ENCODE peak calls at places on chromosomes 1 and 21, in four cellular contexts. M is K562, E is HL-60, K is GM12878. C is an unnamed sample.

GRCh38 chr21:14675774-14676530 is 129.8 kb upstream of the SAMSN1 start:
- DNase-seq in E (no peak), K (peak; percentile 48), M (no peak), C (no peak)

GRCh38 chr1:201990427-201990826 is 8.0 kb downstream of the RNPEP start:
- DNase-seq in K (no peak), M (no peak), E (no peak), C (no peak)

GRCh38 chr1:87981386-87981785 is 652.7 kb downstream of the LMO4 start:
- DNase-seq in E (no peak), M (no peak), K (no peak), C (no peak)

GRCh38 chr1:53732912-53733317 is 6.0 kb downstream of the GLIS1 start:
- DNase-seq in M (no peak), E (no peak), K (no peak), C (no peak)

GRCh38 chr1:201076036-201076435 is 36.2 kb downstream of the CACNA1S start:
- DNase-seq in K (no peak), M (no peak), E (no peak), C (no peak)

GRCh38 chr1:162081316-162081715 is 11.8 kb downstream of the NOS1AP start:
- DNase-seq in K (no peak), M (no peak), E (no peak), C (no peak)

GRCh38 chr1:1721201-1721600 is 3.0 kb downstream of the CDK11A start:
- DNase-seq in K (no peak), E (no peak), M (no peak), C (no peak)

GRCh38 chr1:232549998-232550397 is 79.9 kb downstream of the SIPA1L2 start:
- DNase-seq in E (no peak), K (no peak), M (no peak), C (no peak)

GRCh38 chr1:116880952-116881351 is 28.8 kb upstream of the PTGFRN start:
- DNase-seq in E (no peak), K (no peak), M (no peak), C (no peak)

GRCh38 chr1:79281442-79281841 is 274.9 kb upstream of the ADGRL4 start:
- DNase-seq in M (no peak), E (no peak), K (no peak), C (no peak)

GRCh38 chr1:60559371-60559770 is 485.8 kb upstream of the C1orf87 start:
- DNase-seq in M (no peak), E (no peak), K (no peak), C (no peak)

GRCh38 chr1:230067441-230067870 is 418 bp downstream of the GALNT2 start:
- DNase-seq in E (peak; percentile 50), M (peak; percentile 78), K (no peak), C (peak; percentile 30)

GRCh38 chr1:245332513-245332912 is 177.7 kb downstream of the KIF26B start:
- DNase-seq in K (no peak), E (no peak), M (no peak), C (no peak)

GRCh38 chr21:26941436-26941835 is 25.5 kb downstream of the ADAMTS5 start:
- DNase-seq in M (no peak), E (no peak), K (no peak), C (no peak)

GRCh38 chr21:14591277-14591876 is 45.3 kb upstream of the SAMSN1 start:
- DNase-seq in E (no peak), K (no peak), M (no peak), C (no peak)

GRCh38 chr1:230339033-230339432 is 87.1 kb downstream of the PGBD5 start:
- DNase-seq in K (no peak), M (no peak), E (no peak), C (no peak)

GRCh38 chr21:38337793-38338192 is 81.0 kb downstream of the KCNJ15 start:
- DNase-seq in K (no peak), E (no peak), M (no peak), C (no peak)

GRCh38 chr21:31873696-31874599 is 1.1 kb downstream of the HUNK start:
- DNase-seq in K (no peak), M (peak; percentile 77), E (peak; percentile 15), C (peak; percentile 46)

GRCh38 chr1:203271962-203272632 is 33.2 kb upstream of the BTG2 start:
- DNase-seq in K (no peak), M (no peak), E (no peak), C (no peak)

GRCh38 chr1:242890211-242890741 is 364.8 kb downstream of the CEP170 start:
- DNase-seq in K (no peak), M (no peak), E (no peak), C (no peak)

GRCh38 chr1:234656981-234657651 is 47.1 kb upstream of the IRF2BP2 start:
- DNase-seq in M (no peak), E (peak; percentile 98), K (no peak), C (no peak)

DNA sequence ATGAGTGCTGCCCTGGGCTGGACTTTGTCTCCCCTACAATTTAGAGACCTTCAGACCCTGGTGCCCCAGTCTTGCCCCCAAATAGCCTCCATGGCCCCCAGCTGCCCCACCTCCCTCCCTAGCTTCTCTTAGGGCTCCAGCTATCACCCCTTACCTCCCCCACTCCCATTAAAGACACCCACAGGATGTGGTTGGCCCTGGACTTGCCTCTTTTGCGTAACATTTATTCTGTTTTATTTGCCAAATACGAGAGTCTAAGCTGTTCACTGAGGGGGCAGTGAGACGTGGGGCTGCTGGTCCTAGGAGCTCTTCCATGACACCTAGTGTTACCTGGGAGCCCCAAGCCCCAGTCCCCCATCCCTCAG is 4.5 kb downstream of the ZC3H12A start:
- DNase-seq in K (no peak), M (no peak), E (no peak), C (no peak)
- TF ChIP-seq SPI1 in K (no peak), M (no peak), E (no peak), C (no peak)

GRCh38 chr1:155255243-155256100 is at the start of gene ENTREP3:
- DNase-seq in M (peak; percentile 94), K (no peak), E (peak; percentile 70), C (peak; percentile 94)

GRCh38 chr1:155254228-155254713 is 1.0 kb downstream of the ENTREP3 start:
- DNase-seq in E (no peak), K (no peak), M (peak; percentile 31), C (no peak)

GRCh38 chr1:155256101-155256852 is 994 bp upstream of the ENTREP3 start:
- DNase-seq in K (no peak), E (no peak), M (no peak), C (no peak)

GRCh38 chr1:155253797-155254196 is 1.5 kb downstream of the ENTREP3 start:
- DNase-seq in E (no peak), M (no peak), K (no peak), C (no peak)

DNA sequence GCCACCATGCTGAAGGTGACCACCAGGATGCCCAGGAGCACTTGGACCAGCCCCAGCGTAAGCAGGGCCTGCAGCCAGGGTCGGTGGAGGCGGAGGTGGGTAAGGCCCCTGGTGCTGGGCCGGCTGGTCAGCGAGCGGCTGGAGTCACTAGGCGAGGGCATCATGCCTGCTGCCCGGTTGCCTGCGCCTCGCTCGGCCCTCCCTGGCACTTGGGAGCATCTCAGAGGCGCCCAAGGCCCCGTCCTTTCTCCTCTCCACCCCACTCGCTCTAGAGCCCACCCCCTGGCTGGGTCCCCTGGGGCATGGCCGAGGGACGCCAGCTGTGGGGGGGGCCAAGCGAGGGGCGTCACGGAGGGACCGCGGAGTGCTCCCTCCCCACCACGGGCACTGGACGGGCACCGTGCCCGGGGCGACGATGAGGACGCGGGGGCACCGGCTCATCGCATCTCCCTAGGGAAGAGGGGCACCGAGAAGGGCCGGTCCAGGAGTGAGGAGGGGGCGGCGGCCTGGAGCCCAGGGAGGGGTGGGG is 505 bp downstream of the ENTREP3 start:
- DNase-seq in E (no peak), K (no peak), M (no peak), C (no peak)
- TF ChIP-seq SPI1 in E (no peak), K (no peak), M (no peak), C (no peak)

DNA sequence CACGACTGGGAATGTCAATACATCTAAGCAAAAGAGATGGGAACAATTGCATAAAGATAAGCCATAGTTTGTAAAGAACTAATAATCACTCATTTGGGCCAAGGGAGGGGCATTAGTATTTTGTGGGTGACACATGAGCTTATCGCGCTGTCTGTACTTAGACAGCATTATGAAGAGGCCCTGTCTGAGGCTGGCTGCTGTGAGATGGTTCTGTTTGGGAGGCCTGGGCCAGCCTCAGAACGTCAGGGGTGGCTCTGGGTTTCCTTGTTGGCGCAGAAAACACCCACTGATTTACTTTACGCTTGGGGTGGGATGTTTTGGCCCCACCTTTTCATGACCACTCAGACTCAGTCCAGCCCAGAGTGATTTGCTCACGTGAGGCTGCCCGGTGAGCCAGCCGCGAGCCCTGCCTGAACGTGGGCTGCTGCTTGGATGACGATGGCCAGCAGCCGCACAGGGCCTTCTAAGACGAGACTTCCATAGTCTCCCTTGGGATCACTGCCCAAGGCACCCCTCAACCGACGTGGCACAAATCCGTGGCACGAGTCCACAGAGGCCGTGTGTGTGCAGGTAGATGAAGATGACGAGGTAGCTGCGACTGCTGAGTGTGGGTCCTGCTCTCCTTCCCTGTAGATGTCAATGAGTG is 18.7 kb downstream of the UMODL1 start:
- DNase-seq in K (no peak), E (no peak), M (no peak), C (no peak)
- TF ChIP-seq SPI1 in K (no peak), E (no peak), M (no peak), C (no peak)

GRCh38 chr1:110585426-110585825 is 20.7 kb downstream of the KCNA2 start:
- DNase-seq in E (no peak), K (no peak), M (no peak), C (no peak)
- TF ChIP-seq SPI1 in E (no peak), K (no peak), M (no peak), C (no peak)

DNA sequence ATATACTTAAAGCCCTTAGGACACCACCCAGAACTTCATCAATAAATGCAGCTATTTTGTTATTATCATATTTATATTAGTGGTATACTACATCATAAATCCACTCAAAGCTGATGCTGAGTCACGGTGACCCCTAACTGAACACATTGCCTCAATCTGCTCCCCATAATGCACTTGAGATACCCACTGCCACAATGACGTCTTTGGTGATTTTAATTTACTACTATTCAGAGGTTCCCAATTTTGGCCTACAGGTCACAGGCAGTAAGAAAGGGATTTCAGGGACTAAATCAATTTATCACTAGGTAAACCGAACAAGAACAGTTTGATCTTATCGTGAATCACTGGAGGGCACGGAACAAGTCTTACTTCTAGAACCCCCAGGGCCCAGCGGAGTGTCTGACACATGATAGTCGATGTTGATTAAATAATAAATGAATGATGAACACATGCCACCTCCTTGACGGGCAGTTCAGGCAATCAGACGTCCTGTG is 482 bp upstream of the CHD1L start:
- DNase-seq in M (no peak), E (no peak), K (no peak), C (no peak)
- TF ChIP-seq SPI1 in M (no peak), E (no peak), K (no peak), C (no peak)

GRCh38 chr1:36673207-36673606 is 190.5 kb upstream of the CSF3R start:
- DNase-seq in M (no peak), E (no peak), K (no peak), C (no peak)

GRCh38 chr1:36669297-36669696 is 186.6 kb upstream of the CSF3R start:
- DNase-seq in E (no peak), M (no peak), K (no peak), C (no peak)

GRCh38 chr1:36675931-36676562 is 193.3 kb upstream of the CSF3R start:
- DNase-seq in M (no peak), E (no peak), K (no peak), C (no peak)

DNA sequence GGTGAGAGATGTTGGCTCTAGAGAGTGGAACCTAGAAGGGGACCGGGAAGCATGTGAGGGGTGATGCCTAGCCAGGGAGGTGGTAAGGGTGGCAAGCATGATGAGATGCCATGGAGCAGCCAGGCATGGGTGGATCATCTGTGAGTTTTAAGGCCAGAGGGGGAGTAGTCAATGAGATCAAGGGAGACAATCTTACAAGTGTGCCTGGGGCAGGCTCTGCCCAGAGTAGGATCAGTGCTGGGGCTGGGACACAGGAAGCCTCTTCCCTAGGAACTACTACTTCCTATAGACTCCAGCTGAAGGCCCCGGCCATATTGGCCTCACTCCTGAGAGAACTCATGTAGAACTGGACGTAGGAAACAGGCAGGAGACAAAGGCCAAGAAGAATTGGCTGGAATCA is 192.4 kb upstream of the CSF3R start:
- DNase-seq in M (no peak), E (no peak), K (no peak), C (no peak)
- TF ChIP-seq SPI1 in M (no peak), E (no peak), K (no peak), C (no peak)